ENCODE peak calls at places on chromosomes 7 and 10, in eight cellular contexts. K is adrenal gland, N is bronchial epithelial cell, X is OCI-LY7, P is tibial artery, R is AG09309, F is transverse colon, M is AG10803. I is an unnamed sample.

GRCh38 chr7:55432937-55433784 is 68.0 kb downstream of the LANCL2 start:
- DNase-seq in N (peak), P (no peak), R (no peak), F (no peak), K (no peak), X (peak), M (peak), I (no peak)

GRCh38 chr10:115084434-115084833 is 8.7 kb upstream of the ATRNL1 start:
- DNase-seq in F (no peak), X (no peak), P (no peak), K (no peak), R (no peak), M (no peak), N (no peak), I (no peak)

GRCh38 chr10:124746992-124747391 is 2.8 kb upstream of the FAM53B start:
- DNase-seq in X (no peak), N (peak), P (no peak), R (no peak), F (no peak), K (no peak), M (no peak), I (no peak)

GRCh38 chr7:22153427-22154106 is 203.4 kb downstream of the RAPGEF5 start:
- DNase-seq in R (no peak), X (no peak), F (no peak), P (no peak), K (no peak), N (no peak), M (no peak), I (no peak)

GRCh38 chr7:122588621-122589020 is 110.3 kb downstream of the RNF133 start:
- DNase-seq in M (peak), R (no peak), K (no peak), F (no peak), P (no peak), N (peak), X (no peak), I (peak)

GRCh38 chr10:13503745-13504463 is 24.9 kb downstream of the BEND7 start:
- DNase-seq in R (peak), P (no peak), F (no peak), M (peak), N (peak), X (no peak), K (no peak), I (no peak)

GRCh38 chr10:43689618-43689954 is 40.9 kb upstream of the ZNF32 start:
- DNase-seq in X (no peak), R (no peak), N (no peak), P (peak), K (peak), M (peak), F (peak), I (no peak)

GRCh38 chr7:158999496-158999895 is 143.1 kb downstream of the DYNC2I1 start:
- DNase-seq in M (no peak), K (no peak), N (no peak), R (no peak), P (no peak), F (no peak), X (no peak), I (no peak)

GRCh38 chr7:65910237-65910636 is 37.4 kb downstream of the VKORC1L1 start:
- DNase-seq in X (no peak), P (no peak), M (no peak), R (no peak), N (no peak), F (no peak), K (no peak), I (no peak)

GRCh38 chr10:59752278-59752940 is 846 bp downstream of the MRLN start:
- DNase-seq in M (no peak), R (no peak), K (no peak), X (no peak), P (no peak), N (no peak), F (no peak), I (no peak)

GRCh38 chr7:151310578-151310977 is 31.0 kb upstream of the NUB1 start:
- DNase-seq in F (no peak), K (no peak), X (peak), P (no peak), R (no peak), M (peak), N (peak), I (peak)

GRCh38 chr10:1251769-1252168 is 195.6 kb downstream of the WDR37 start:
- DNase-seq in P (no peak), R (no peak), F (no peak), N (no peak), K (no peak), X (no peak), M (no peak), I (no peak)

GRCh38 chr7:593324-594115 is 73.9 kb upstream of the PDGFA start:
- DNase-seq in N (no peak), M (no peak), X (no peak), K (no peak), F (no peak), P (no peak), R (no peak), I (no peak)

GRCh38 chr7:146539836-146540235 is 423.2 kb downstream of the CNTNAP2 start:
- DNase-seq in F (no peak), X (no peak), M (no peak), R (no peak), P (no peak), K (no peak), N (no peak), I (no peak)

GRCh38 chr10:99551158-99551557 is 18.4 kb downstream of the NKX2-3 start:
- DNase-seq in R (peak), F (peak), M (peak), X (no peak), P (no peak), N (peak), K (no peak), I (no peak)

GRCh38 chr7:140683657-140684056 is 10.9 kb downstream of the ADCK2 start:
- DNase-seq in P (no peak), M (no peak), K (no peak), N (no peak), R (no peak), F (no peak), X (no peak), I (no peak)

GRCh38 chr7:51977913-51978312 is 661.3 kb upstream of the COBL start:
- DNase-seq in N (no peak), M (no peak), R (no peak), X (no peak), P (no peak), F (no peak), K (no peak), I (no peak)

GRCh38 chr10:28241766-28242399 is 61.0 kb downstream of the MPP7 start:
- DNase-seq in F (peak), K (peak), M (peak), R (peak), X (peak), N (peak), P (no peak), I (no peak)

GRCh38 chr7:143387156-143387975 is 6.2 kb downstream of the ZYX start:
- DNase-seq in M (no peak), X (no peak), N (no peak), R (no peak), F (no peak), K (no peak), P (no peak), I (no peak)

GRCh38 chr7:115676080-115676479 is 354.5 kb downstream of the TFEC start:
- DNase-seq in M (peak), F (peak), K (no peak), X (no peak), N (peak), R (no peak), P (peak), I (no peak)

GRCh38 chr10:62652114-62652513 is 152.4 kb upstream of the ADO start:
- DNase-seq in F (no peak), N (peak), X (no peak), K (no peak), R (peak), P (no peak), M (peak), I (no peak)

GRCh38 chr10:53013201-53013808 is 240.7 kb upstream of the MBL2 start:
- DNase-seq in X (no peak), F (no peak), R (no peak), N (no peak), P (no peak), K (no peak), M (no peak), I (no peak)

GRCh38 chr7:159218216-159219006 is 73.7 kb upstream of the VIPR2 start:
- DNase-seq in F (no peak), M (no peak), K (no peak), R (no peak), P (no peak), N (peak), X (no peak), I (no peak)

GRCh38 chr7:102892631-102893278 is 20.0 kb upstream of the LRRC17 start:
- DNase-seq in F (no peak), K (no peak), X (no peak), P (no peak), M (no peak), R (no peak), N (peak), I (no peak)

GRCh38 chr7:103499976-103500375 is 54.0 kb upstream of the SLC26A5 start:
- DNase-seq in P (no peak), M (no peak), X (no peak), R (no peak), K (no peak), N (peak), F (no peak), I (no peak)

GRCh38 chr10:126393076-126393475 is 4.8 kb upstream of the ADAM12 start:
- DNase-seq in X (no peak), R (no peak), K (no peak), N (no peak), M (no peak), F (no peak), P (no peak), I (no peak)

GRCh38 chr7:22662031-22662430 is 65.0 kb upstream of the IL6 start:
- DNase-seq in K (no peak), N (no peak), F (no peak), X (no peak), P (no peak), R (no peak), M (peak), I (peak)

GRCh38 chr10:47336387-47337134 is 11.6 kb upstream of the RBP3 start:
- DNase-seq in P (no peak), F (no peak), K (no peak), M (no peak), X (no peak), R (no peak), N (no peak), I (no peak)

GRCh38 chr10:90930971-90931841 is 10.3 kb upstream of the ANKRD1 start:
- DNase-seq in R (peak), M (peak), X (no peak), K (peak), N (peak), F (no peak), P (peak), I (no peak)

GRCh38 chr7:155457544-155458316 is at the start of gene EN2:
- DNase-seq in R (no peak), P (no peak), N (no peak), F (no peak), M (no peak), X (no peak), K (no peak), I (no peak)
- H3K4me3 ChIP-seq in R (peak), P (peak), N (peak), F (peak), M (peak), X (no peak), K (no peak), I (peak)

GRCh38 chr10:79149345-79149661 is 80.5 kb downstream of the ZMIZ1 start:
- DNase-seq in P (no peak), X (no peak), M (no peak), F (no peak), N (no peak), R (no peak), K (no peak), I (no peak)
- TF ChIP-seq CTCF in P (no peak), X (no peak), M (no peak), F (no peak), N (no peak), R (no peak), K (no peak), I (no peak)

DNA sequence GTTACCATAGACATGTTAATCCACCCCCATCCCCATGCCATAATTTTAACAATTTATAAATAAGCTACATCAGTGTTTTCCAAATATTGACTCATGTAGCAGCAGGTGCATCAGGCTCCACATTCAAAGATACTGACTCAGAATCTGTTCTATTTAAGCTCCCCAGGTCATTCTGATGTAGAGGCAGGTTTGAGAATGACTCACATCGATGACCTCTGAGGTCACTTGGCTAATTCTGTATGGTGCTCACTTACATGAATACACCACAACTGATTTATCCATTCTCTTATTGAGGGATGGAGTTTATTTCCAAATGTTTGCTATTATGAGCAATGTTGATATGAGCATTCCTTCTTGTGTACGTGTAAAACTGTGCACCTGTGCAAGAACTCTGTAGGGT is 1159.0 kb downstream of the TYW1 start:
- DNase-seq in M (no peak), P (no peak), K (no peak), F (no peak), X (no peak), R (no peak), N (no peak), I (no peak)
- H3K4me3 ChIP-seq in M (no peak), P (no peak), K (no peak), F (no peak), X (no peak), R (no peak), N (no peak), I (no peak)

DNA sequence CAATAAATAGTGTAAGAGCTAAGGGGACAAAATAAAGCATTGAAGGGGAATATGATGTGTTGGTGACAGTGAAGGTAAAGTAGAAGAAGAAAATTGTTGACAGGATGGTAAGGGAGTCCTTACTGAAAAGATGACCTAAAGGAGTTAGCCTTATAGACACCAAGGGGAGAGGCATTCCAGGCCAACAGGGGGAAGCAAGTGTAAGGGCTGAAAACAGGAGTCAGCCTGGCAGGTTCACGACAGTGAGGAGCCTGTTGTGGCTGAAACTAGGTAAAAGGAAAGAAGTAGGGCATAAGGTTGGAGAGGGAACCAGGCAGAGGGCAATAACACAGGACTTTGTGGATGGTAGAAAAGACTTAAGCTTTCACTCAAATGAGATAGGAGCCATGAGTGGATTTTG is 34.0 kb downstream of the PNLIPRP3 start:
- DNase-seq in R (no peak), M (no peak), X (no peak), N (no peak), F (no peak), K (no peak), P (no peak), I (no peak)
- TF ChIP-seq CTCF in R (no peak), M (no peak), X (no peak), N (no peak), F (no peak), K (no peak), P (no peak), I (no peak)

GRCh38 chr10:113007343-113007771 is 57.3 kb downstream of the TCF7L2 start:
- DNase-seq in R (no peak), K (no peak), F (no peak), M (no peak), X (peak), P (no peak), N (no peak), I (no peak)

GRCh38 chr10:113005380-113005779 is 55.3 kb downstream of the TCF7L2 start:
- DNase-seq in X (no peak), M (no peak), F (no peak), K (no peak), P (no peak), R (no peak), N (no peak), I (no peak)

GRCh38 chr10:113004219-113004618 is 54.2 kb downstream of the TCF7L2 start:
- DNase-seq in P (no peak), R (no peak), M (no peak), X (no peak), F (no peak), K (no peak), N (no peak), I (no peak)

GRCh38 chr10:113006656-113007342 is 56.8 kb downstream of the TCF7L2 start:
- DNase-seq in N (no peak), F (no peak), K (no peak), P (no peak), X (no peak), R (no peak), M (no peak), I (no peak)

GRCh38 chr10:113007821-113008220 is 57.8 kb downstream of the TCF7L2 start:
- DNase-seq in X (no peak), P (no peak), N (no peak), F (no peak), M (peak), R (no peak), K (no peak), I (no peak)
- H3K4me3 ChIP-seq in X (no peak), P (no peak), N (no peak), F (no peak), M (no peak), R (no peak), K (no peak), I (no peak)

DNA sequence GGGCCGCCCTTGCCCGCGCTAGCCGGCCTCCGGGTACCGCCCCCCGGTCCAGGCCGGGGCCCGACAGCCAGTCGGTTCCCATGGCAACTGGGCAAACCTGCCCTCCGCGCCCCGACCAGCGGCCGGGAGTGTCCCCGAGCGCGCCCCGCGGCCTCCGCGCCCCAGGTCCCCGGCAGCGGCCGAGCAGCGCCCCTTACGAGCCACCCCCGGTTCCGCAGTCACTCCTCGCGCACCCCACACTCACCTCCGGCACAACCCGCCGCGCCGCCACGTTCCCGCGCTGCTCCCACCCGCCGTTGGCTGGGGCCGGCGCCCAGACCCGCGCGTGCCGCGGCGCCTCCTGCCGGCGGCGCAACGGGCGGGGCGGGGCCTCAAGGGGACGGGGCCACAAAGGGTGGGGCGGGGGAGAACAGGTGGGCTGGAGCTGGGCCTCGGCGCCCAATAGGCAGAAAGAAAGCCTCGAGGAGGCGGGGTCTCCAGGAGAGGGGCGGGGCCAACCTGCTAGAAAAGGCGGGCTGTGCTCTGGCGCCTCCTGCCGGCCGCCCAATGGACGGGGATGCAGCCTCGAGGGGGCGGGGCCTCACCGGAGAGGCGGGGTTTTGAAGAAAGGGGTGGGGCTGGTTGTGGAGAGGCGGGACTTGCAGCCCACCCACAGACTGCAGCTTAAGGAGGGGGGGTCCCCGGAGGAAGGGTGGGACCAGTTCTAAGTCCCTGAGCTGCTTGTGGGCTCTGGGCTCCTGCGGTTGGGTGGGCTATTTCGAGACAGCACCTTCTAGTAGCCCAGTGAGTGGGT is at the start of gene RADIL:
- DNase-seq in P (peak), X (peak), N (peak), F (peak), R (peak), M (peak), K (peak), I (no peak)
- TF ChIP-seq CTCF in P (peak), X (peak), N (peak), F (peak), R (peak), M (peak), K (no peak), I (peak)

I was measured in epithelial cell of proximal tubule.